ENCODE peak calls at places on chromosomes 1 and 21, in eight cellular contexts. D is hypothalamus; E is sciatic nerve; F is K562; A is CD4-positive, CD25-positive, alpha-beta regulatory T cell; L is ELR; Y is NB4; M is Calu3. W is an unnamed sample.

GRCh38 chr1:191398551-191398950 is 759.7 kb upstream of the RGS18 start:
- DNase-seq in E (no peak), D (no peak), F (no peak), M (no peak), A (no peak), L (no peak), Y (no peak), W (no peak)

GRCh38 chr1:101683561-101683960 is 313.2 kb downstream of the OLFM3 start:
- DNase-seq in M (no peak), L (peak; percentile 34), F (no peak), A (no peak), Y (no peak), E (no peak), D (no peak), W (no peak)

GRCh38 chr21:42431196-42431595 is 27.5 kb downstream of the UBASH3A start:
- DNase-seq in Y (no peak), M (no peak), D (no peak), L (no peak), E (peak; percentile 32), A (no peak), F (no peak), W (no peak)

GRCh38 chr1:12005488-12006166 is 13.7 kb upstream of the MIIP start:
- DNase-seq in Y (no peak), D (no peak), L (no peak), E (no peak), F (peak; percentile 97), A (no peak), M (no peak), W (no peak)

GRCh38 chr1:2124446-2125198 is 70.0 kb downstream of the FAAP20 start:
- DNase-seq in E (no peak), M (no peak), Y (no peak), L (no peak), A (no peak), F (no peak), D (peak; percentile 50), W (no peak)

GRCh38 chr21:28442624-28443023 is 550.1 kb downstream of the LTN1 start:
- DNase-seq in Y (no peak), D (no peak), M (no peak), L (peak; percentile 58), A (no peak), F (no peak), E (no peak), W (no peak)

GRCh38 chr1:71521655-71522264 is 440.9 kb upstream of the ZRANB2 start:
- DNase-seq in Y (peak; percentile 49), A (no peak), D (peak; percentile 47), L (peak; percentile 47), E (no peak), F (peak; percentile 6), M (peak; percentile 51), W (no peak)

GRCh38 chr1:203148127-203148526 is 20.6 kb downstream of the ADORA1 start:
- DNase-seq in Y (no peak), A (no peak), M (peak; percentile 54), E (no peak), F (peak; percentile 47), L (peak; percentile 29), D (no peak), W (no peak)

GRCh38 chr21:15433091-15433490 is 296.7 kb upstream of the USP25 start:
- DNase-seq in Y (no peak), L (no peak), D (no peak), E (no peak), A (no peak), F (no peak), M (no peak), W (no peak)

GRCh38 chr1:211487082-211487481 is 4.9 kb downstream of the RD3 start:
- DNase-seq in D (no peak), A (no peak), E (no peak), F (no peak), L (no peak), Y (no peak), M (no peak), W (no peak)

GRCh38 chr1:3663999-3664699 is 11.8 kb downstream of the TP73 start:
- DNase-seq in M (no peak), F (no peak), D (no peak), E (no peak), L (no peak), Y (no peak), A (no peak), W (peak; percentile 22)

GRCh38 chr1:46613661-46614603 is 2.7 kb downstream of the MOB3C start:
- DNase-seq in Y (peak; percentile 77), F (peak; percentile 35), A (no peak), M (no peak), D (peak; percentile 77), E (peak; percentile 92), L (peak; percentile 54), W (peak; percentile 11)

GRCh38 chr1:238226805-238227204 is 336.1 kb upstream of the ZP4 start:
- DNase-seq in A (no peak), D (no peak), E (no peak), Y (no peak), L (no peak), F (no peak), M (no peak), W (no peak)

W was measured in germinal center.